ENCODE peak calls at places on chromosomes 2 and 18, in four cellular contexts. M is CD8-positive, alpha-beta memory T cell; F is heart right ventricle; O is HT-29. L is an unnamed sample.

GRCh38 chr2:188892632-188893031 is 81.5 kb upstream of the COL3A1 start:
- DNase-seq in M (no peak), O (no peak), F (no peak), L (no peak)

GRCh38 chr2:1559589-1560175 is 146.4 kb downstream of the TPO start:
- DNase-seq in M (no peak), O (no peak), F (no peak), L (no peak)

GRCh38 chr18:12154356-12154755 is 60.7 kb downstream of the ANKRD62 start:
- DNase-seq in O (no peak), M (no peak), F (no peak), L (no peak)

GRCh38 chr18:52313213-52313612 is 26.8 kb upstream of the DCC start:
- DNase-seq in M (no peak), O (peak; percentile 16), F (no peak), L (no peak)

GRCh38 chr2:31688282-31688681 is 107.5 kb upstream of the SRD5A2 start:
- DNase-seq in F (no peak), O (peak; percentile 25), M (no peak), L (peak; percentile 24)

GRCh38 chr18:13232060-13232917 is 13.7 kb downstream of the LDLRAD4 start:
- DNase-seq in O (no peak), M (no peak), F (peak; percentile 55), L (no peak)

GRCh38 chr2:214695789-214696188 is 113.7 kb downstream of the BARD1 start:
- DNase-seq in F (no peak), M (no peak), O (no peak), L (peak; percentile 46)

GRCh38 chr2:28427741-28428412 is 35.2 kb downstream of the FOSL2 start:
- DNase-seq in M (no peak), F (no peak), O (no peak), L (no peak)

GRCh38 chr2:192969055-192969454 is 774.3 kb upstream of the TMEFF2 start:
- DNase-seq in F (no peak), O (no peak), M (no peak), L (no peak)

GRCh38 chr18:10062292-10062940 is 148.6 kb downstream of the VAPA start:
- DNase-seq in F (no peak), M (no peak), O (no peak), L (no peak)

GRCh38 chr2:25528173-25528572 is 145.2 kb downstream of the DTNB start:
- DNase-seq in M (no peak), O (no peak), F (no peak), L (peak; percentile 86)

GRCh38 chr2:97724501-97724900 is 11.1 kb downstream of the ZAP70 start:
- DNase-seq in O (no peak), M (no peak), F (no peak), L (no peak)

GRCh38 chr2:109516445-109517117 is 97.2 kb downstream of the SEPTIN10 start:
- DNase-seq in O (peak; percentile 88), F (peak; percentile 52), M (no peak), L (peak; percentile 66)

GRCh38 chr2:144836635-144837350 is 316.9 kb upstream of the ZEB2 start:
- DNase-seq in O (no peak), M (no peak), F (peak; percentile 6), L (peak; percentile 31)

GRCh38 chr2:102193074-102193473 is 6.3 kb downstream of the IL1RL2 start:
- DNase-seq in F (no peak), O (no peak), M (no peak), L (peak; percentile 62)

GRCh38 chr2:137192366-137193315 is 427.3 kb downstream of the THSD7B start:
- DNase-seq in O (no peak), F (no peak), M (no peak), L (peak; percentile 81)

GRCh38 chr2:71423817-71424420 is 29.4 kb upstream of the DYSF start:
- DNase-seq in M (no peak), O (no peak), F (no peak), L (no peak)

GRCh38 chr2:54579682-54580349 is 123.7 kb downstream of the SPTBN1 start:
- DNase-seq in O (peak; percentile 79), M (no peak), F (no peak), L (no peak)

GRCh38 chr2:197058777-197059176 is 132.3 kb upstream of the PGAP1 start:
- DNase-seq in O (no peak), M (no peak), F (no peak), L (no peak)

GRCh38 chr2:64696631-64697030 is 42.9 kb upstream of the SERTAD2 start:
- DNase-seq in M (no peak), O (no peak), F (no peak), L (no peak)

GRCh38 chr18:59067873-59068272 is 71.8 kb upstream of the SEC11C start:
- DNase-seq in F (no peak), M (peak; percentile 6), O (peak; percentile 49), L (peak; percentile 57)

L was measured in ELR.